ENCODE peak calls at places on chromosomes 1 and 21, in eight cellular contexts. One of them, this sample, is unnamed.

GRCh38 chr1:224637510-224637909 is 21.4 kb downstream of the CNIH3 start:
- DNase-seq in CD4-positive, alpha-beta T cell: no peak
- DNase-seq in lung: no peak
- DNase-seq in heart right ventricle: no peak
- DNase-seq in foreskin keratinocyte: no peak
- DNase-seq in HCT116: no peak
- DNase-seq in prostate gland: no peak
- DNase-seq in GM06990: no peak
- DNase-seq in this sample: no peak

GRCh38 chr21:43597052-43597451 is 62.2 kb downstream of the HSF2BP start:
- DNase-seq in foreskin keratinocyte: peak; percentile 62
- DNase-seq in GM06990: no peak
- DNase-seq in prostate gland: no peak
- DNase-seq in CD4-positive, alpha-beta T cell: no peak
- DNase-seq in HCT116: no peak
- DNase-seq in heart right ventricle: no peak
- DNase-seq in lung: no peak
- DNase-seq in this sample: no peak

GRCh38 chr1:208159542-208160258 is 84.5 kb downstream of the PLXNA2 start:
- DNase-seq in heart right ventricle: no peak
- DNase-seq in CD4-positive, alpha-beta T cell: no peak
- DNase-seq in GM06990: no peak
- DNase-seq in lung: no peak
- DNase-seq in HCT116: no peak
- DNase-seq in foreskin keratinocyte: no peak
- DNase-seq in prostate gland: no peak
- DNase-seq in this sample: no peak

GRCh38 chr21:31656199-31657095 is 3.0 kb upstream of the SOD1 start:
- DNase-seq in heart right ventricle: no peak
- DNase-seq in CD4-positive, alpha-beta T cell: no peak
- DNase-seq in prostate gland: no peak
- DNase-seq in HCT116: no peak
- DNase-seq in foreskin keratinocyte: no peak
- DNase-seq in lung: no peak
- DNase-seq in GM06990: no peak
- DNase-seq in this sample: no peak

GRCh38 chr1:65813956-65814355 is 21.3 kb downstream of the PDE4B start:
- DNase-seq in CD4-positive, alpha-beta T cell: no peak
- DNase-seq in lung: no peak
- DNase-seq in foreskin keratinocyte: no peak
- DNase-seq in HCT116: no peak
- DNase-seq in GM06990: no peak
- DNase-seq in prostate gland: no peak
- DNase-seq in heart right ventricle: no peak
- DNase-seq in this sample: no peak

GRCh38 chr1:28136636-28137613 is 39.6 kb downstream of the PTAFR start:
- DNase-seq in heart right ventricle: no peak
- DNase-seq in foreskin keratinocyte: no peak
- DNase-seq in GM06990: no peak
- DNase-seq in CD4-positive, alpha-beta T cell: no peak
- DNase-seq in HCT116: no peak
- DNase-seq in prostate gland: no peak
- DNase-seq in lung: no peak
- DNase-seq in this sample: no peak

GRCh38 chr21:34528131-34528561 is 16.1 kb upstream of the KCNE1 start:
- DNase-seq in heart right ventricle: no peak
- DNase-seq in foreskin keratinocyte: no peak
- DNase-seq in HCT116: no peak
- DNase-seq in lung: no peak
- DNase-seq in prostate gland: no peak
- DNase-seq in CD4-positive, alpha-beta T cell: no peak
- DNase-seq in GM06990: no peak
- DNase-seq in this sample: no peak

GRCh38 chr1:42557230-42557851 is 94.3 kb downstream of the CCDC30 start:
- DNase-seq in GM06990: no peak
- DNase-seq in prostate gland: no peak
- DNase-seq in foreskin keratinocyte: no peak
- DNase-seq in CD4-positive, alpha-beta T cell: no peak
- DNase-seq in HCT116: no peak
- DNase-seq in heart right ventricle: no peak
- DNase-seq in lung: no peak
- DNase-seq in this sample: no peak

GRCh38 chr21:38950388-38951094 is 144.8 kb downstream of the ETS2 start:
- DNase-seq in lung: no peak
- DNase-seq in prostate gland: peak; percentile 91
- DNase-seq in CD4-positive, alpha-beta T cell: no peak
- DNase-seq in HCT116: no peak
- DNase-seq in heart right ventricle: no peak
- DNase-seq in GM06990: no peak
- DNase-seq in foreskin keratinocyte: no peak
- DNase-seq in this sample: no peak

GRCh38 chr1:228902781-228903572 is 167.7 kb downstream of the RHOU start:
- DNase-seq in prostate gland: peak; percentile 96
- DNase-seq in GM06990: no peak
- DNase-seq in HCT116: peak; percentile 52
- DNase-seq in CD4-positive, alpha-beta T cell: no peak
- DNase-seq in heart right ventricle: peak; percentile 78
- DNase-seq in lung: peak; percentile 77
- DNase-seq in foreskin keratinocyte: peak; percentile 64
- DNase-seq in this sample: no peak

GRCh38 chr1:178944729-178945128 is 73.9 kb upstream of the ANGPTL1 start:
- DNase-seq in lung: no peak
- DNase-seq in prostate gland: no peak
- DNase-seq in HCT116: no peak
- DNase-seq in GM06990: no peak
- DNase-seq in heart right ventricle: no peak
- DNase-seq in foreskin keratinocyte: no peak
- DNase-seq in CD4-positive, alpha-beta T cell: no peak
- DNase-seq in this sample: no peak

GRCh38 chr1:178940022-178940765 is 69.3 kb upstream of the ANGPTL1 start:
- DNase-seq in prostate gland: no peak
- DNase-seq in CD4-positive, alpha-beta T cell: no peak
- DNase-seq in heart right ventricle: no peak
- DNase-seq in HCT116: no peak
- DNase-seq in GM06990: no peak
- DNase-seq in foreskin keratinocyte: no peak
- DNase-seq in lung: peak; percentile 24
- DNase-seq in this sample: no peak

GRCh38 chr1:178941261-178941689 is 70.4 kb upstream of the ANGPTL1 start:
- DNase-seq in foreskin keratinocyte: no peak
- DNase-seq in HCT116: no peak
- DNase-seq in prostate gland: no peak
- DNase-seq in heart right ventricle: no peak
- DNase-seq in CD4-positive, alpha-beta T cell: no peak
- DNase-seq in GM06990: no peak
- DNase-seq in lung: peak; percentile 26
- DNase-seq in this sample: peak; percentile 11

GRCh38 chr1:178941849-178942248 is 71.0 kb upstream of the ANGPTL1 start:
- DNase-seq in foreskin keratinocyte: peak; percentile 23
- DNase-seq in heart right ventricle: no peak
- DNase-seq in prostate gland: no peak
- DNase-seq in HCT116: no peak
- DNase-seq in CD4-positive, alpha-beta T cell: no peak
- DNase-seq in GM06990: no peak
- DNase-seq in lung: peak; percentile 22
- DNase-seq in this sample: no peak

DNA sequence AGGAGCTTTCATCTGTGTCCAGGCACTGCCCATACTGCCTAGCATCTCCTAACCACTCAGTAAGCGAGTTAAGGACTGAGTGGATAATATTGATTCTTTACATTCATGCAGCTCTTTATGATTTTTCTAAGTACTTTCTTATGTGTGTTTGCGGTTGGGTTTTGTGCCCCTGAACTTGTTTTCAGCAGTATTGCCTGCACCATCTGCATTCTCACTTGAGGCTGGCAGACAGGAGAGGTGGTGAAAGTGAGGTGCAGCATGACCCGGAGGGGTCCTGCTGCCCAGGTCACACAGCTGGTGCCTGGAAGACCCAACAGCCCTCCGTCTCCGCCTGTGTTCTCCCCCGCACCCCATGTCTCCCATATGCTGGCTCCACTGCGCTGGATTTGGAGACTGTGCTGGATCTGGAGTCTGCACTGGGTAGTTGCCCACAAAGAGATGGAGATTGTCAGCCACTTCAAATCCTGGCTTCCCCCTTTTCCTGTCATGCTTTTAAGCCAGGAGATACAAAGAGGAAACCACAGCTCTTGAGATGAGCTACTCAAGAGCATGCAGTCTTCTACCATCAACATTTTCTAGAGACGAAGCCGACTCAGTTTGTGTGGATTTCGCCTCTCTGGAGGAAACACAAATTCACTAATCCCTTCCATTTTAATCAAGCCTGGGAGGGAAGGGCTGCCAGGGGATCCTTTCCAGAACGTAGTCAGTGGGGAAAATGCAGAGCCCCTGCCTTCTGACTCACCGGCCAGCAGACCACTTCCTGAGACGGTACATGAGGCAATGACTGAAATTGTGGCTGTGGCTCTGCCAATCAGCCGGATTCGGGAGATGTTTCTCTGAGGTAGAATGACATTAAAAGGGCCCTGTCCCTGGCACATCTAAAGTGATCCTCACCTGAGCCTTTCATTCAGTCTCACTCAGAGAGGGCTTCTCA is 71.7 kb upstream of the ANGPTL1 start:
- DNase-seq in CD4-positive, alpha-beta T cell: no peak
- DNase-seq in GM06990: no peak
- DNase-seq in lung: peak; percentile 21
- DNase-seq in heart right ventricle: no peak
- DNase-seq in prostate gland: no peak
- DNase-seq in foreskin keratinocyte: no peak
- DNase-seq in HCT116: no peak
- DNase-seq in this sample: peak; percentile 42
- H3K27me3 ChIP-seq in CD4-positive, alpha-beta T cell: peaks cover 5% of the 10 kb centered on the region
- H3K27me3 ChIP-seq in GM06990: no peaks in the 10 kb centered on the region
- H3K27me3 ChIP-seq in lung: no peaks in the 10 kb centered on the region
- H3K27me3 ChIP-seq in heart right ventricle: no peaks in the 10 kb centered on the region
- H3K27me3 ChIP-seq in prostate gland: no peaks in the 10 kb centered on the region
- H3K27me3 ChIP-seq in foreskin keratinocyte: peaks cover 2% of the 10 kb centered on the region
- H3K27me3 ChIP-seq in HCT116: no peaks in the 10 kb centered on the region
- H3K27me3 ChIP-seq in this sample: no peaks in the 10 kb centered on the region

GRCh38 chr21:40719615-40720014 is 127.3 kb downstream of the DSCAM start:
- DNase-seq in prostate gland: no peak
- DNase-seq in HCT116: no peak
- DNase-seq in foreskin keratinocyte: no peak
- DNase-seq in lung: no peak
- DNase-seq in CD4-positive, alpha-beta T cell: no peak
- DNase-seq in GM06990: no peak
- DNase-seq in heart right ventricle: no peak
- DNase-seq in this sample: no peak
- TF ChIP-seq CTCF in prostate gland: no peak
- TF ChIP-seq CTCF in HCT116: no peak
- TF ChIP-seq CTCF in foreskin keratinocyte: peak; percentile 46
- TF ChIP-seq CTCF in lung: no peak
- TF ChIP-seq CTCF in CD4-positive, alpha-beta T cell: no peak
- TF ChIP-seq CTCF in GM06990: no peak
- TF ChIP-seq CTCF in heart right ventricle: no peak
- TF ChIP-seq CTCF in this sample: no peak

GRCh38 chr1:2879591-2879990 is 78.1 kb upstream of the TTC34 start:
- DNase-seq in heart right ventricle: no peak
- DNase-seq in prostate gland: no peak
- DNase-seq in GM06990: no peak
- DNase-seq in lung: no peak
- DNase-seq in CD4-positive, alpha-beta T cell: no peak
- DNase-seq in foreskin keratinocyte: no peak
- DNase-seq in HCT116: no peak
- DNase-seq in this sample: no peak

GRCh38 chr1:2880086-2880485 is 78.6 kb upstream of the TTC34 start:
- DNase-seq in GM06990: no peak
- DNase-seq in prostate gland: no peak
- DNase-seq in heart right ventricle: no peak
- DNase-seq in lung: no peak
- DNase-seq in HCT116: no peak
- DNase-seq in CD4-positive, alpha-beta T cell: no peak
- DNase-seq in foreskin keratinocyte: no peak
- DNase-seq in this sample: no peak

GRCh38 chr1:2880812-2881295 is 79.4 kb upstream of the TTC34 start:
- DNase-seq in HCT116: no peak
- DNase-seq in heart right ventricle: no peak
- DNase-seq in foreskin keratinocyte: no peak
- DNase-seq in CD4-positive, alpha-beta T cell: no peak
- DNase-seq in lung: no peak
- DNase-seq in GM06990: no peak
- DNase-seq in prostate gland: no peak
- DNase-seq in this sample: no peak

GRCh38 chr1:2882968-2883696 is 81.6 kb upstream of the TTC34 start:
- DNase-seq in lung: no peak
- DNase-seq in CD4-positive, alpha-beta T cell: no peak
- DNase-seq in heart right ventricle: no peak
- DNase-seq in prostate gland: no peak
- DNase-seq in HCT116: no peak
- DNase-seq in foreskin keratinocyte: no peak
- DNase-seq in GM06990: no peak
- DNase-seq in this sample: no peak

GRCh38 chr1:2881556-2881955 is 80.1 kb upstream of the TTC34 start:
- DNase-seq in GM06990: no peak
- DNase-seq in heart right ventricle: no peak
- DNase-seq in HCT116: no peak
- DNase-seq in prostate gland: no peak
- DNase-seq in CD4-positive, alpha-beta T cell: no peak
- DNase-seq in lung: no peak
- DNase-seq in foreskin keratinocyte: no peak
- DNase-seq in this sample: no peak
- H3K27me3 ChIP-seq in GM06990: no peaks in the 10 kb centered on the region
- H3K27me3 ChIP-seq in heart right ventricle: no peaks in the 10 kb centered on the region
- H3K27me3 ChIP-seq in HCT116: no peaks in the 10 kb centered on the region
- H3K27me3 ChIP-seq in prostate gland: peaks cover 7% of the 10 kb centered on the region
- H3K27me3 ChIP-seq in CD4-positive, alpha-beta T cell: no peaks in the 10 kb centered on the region
- H3K27me3 ChIP-seq in lung: no peaks in the 10 kb centered on the region
- H3K27me3 ChIP-seq in foreskin keratinocyte: no peaks in the 10 kb centered on the region
- H3K27me3 ChIP-seq in this sample: no peaks in the 10 kb centered on the region

GRCh38 chr1:196308171-196308570 is 300.1 kb downstream of the KCNT2 start:
- DNase-seq in lung: no peak
- DNase-seq in CD4-positive, alpha-beta T cell: no peak
- DNase-seq in HCT116: no peak
- DNase-seq in GM06990: no peak
- DNase-seq in prostate gland: no peak
- DNase-seq in heart right ventricle: no peak
- DNase-seq in foreskin keratinocyte: no peak
- DNase-seq in this sample: no peak

GRCh38 chr1:196305216-196305615 is 303.0 kb downstream of the KCNT2 start:
- DNase-seq in HCT116: no peak
- DNase-seq in heart right ventricle: no peak
- DNase-seq in foreskin keratinocyte: no peak
- DNase-seq in lung: no peak
- DNase-seq in prostate gland: no peak
- DNase-seq in GM06990: no peak
- DNase-seq in CD4-positive, alpha-beta T cell: no peak
- DNase-seq in this sample: no peak

GRCh38 chr1:196312739-196313138 is 295.5 kb downstream of the KCNT2 start:
- DNase-seq in heart right ventricle: no peak
- DNase-seq in GM06990: no peak
- DNase-seq in lung: no peak
- DNase-seq in prostate gland: no peak
- DNase-seq in foreskin keratinocyte: no peak
- DNase-seq in CD4-positive, alpha-beta T cell: no peak
- DNase-seq in HCT116: no peak
- DNase-seq in this sample: no peak

GRCh38 chr1:196306421-196306820 is 301.8 kb downstream of the KCNT2 start:
- DNase-seq in foreskin keratinocyte: peak; percentile 3
- DNase-seq in HCT116: no peak
- DNase-seq in CD4-positive, alpha-beta T cell: no peak
- DNase-seq in heart right ventricle: no peak
- DNase-seq in prostate gland: no peak
- DNase-seq in lung: no peak
- DNase-seq in GM06990: no peak
- DNase-seq in this sample: no peak

GRCh38 chr1:196309386-196309785 is 298.9 kb downstream of the KCNT2 start:
- DNase-seq in CD4-positive, alpha-beta T cell: no peak
- DNase-seq in prostate gland: no peak
- DNase-seq in GM06990: no peak
- DNase-seq in lung: no peak
- DNase-seq in HCT116: peak; percentile 27
- DNase-seq in heart right ventricle: no peak
- DNase-seq in foreskin keratinocyte: peak; percentile 10
- DNase-seq in this sample: no peak
- TF ChIP-seq CTCF in CD4-positive, alpha-beta T cell: no peak
- TF ChIP-seq CTCF in prostate gland: no peak
- TF ChIP-seq CTCF in GM06990: peak; percentile 3
- TF ChIP-seq CTCF in lung: no peak
- TF ChIP-seq CTCF in HCT116: peak; percentile 40
- TF ChIP-seq CTCF in heart right ventricle: peak; percentile 36
- TF ChIP-seq CTCF in foreskin keratinocyte: peak; percentile 70
- TF ChIP-seq CTCF in this sample: peak; percentile 39

This sample was measured in DND-41.